ENCODE peak calls at places on chromosomes 12 and 14, in eight cellular contexts. Z is fibroblast of lung, B is cardiac muscle cell, F is heart left ventricle, A is HCT116, Q is adrenal gland, E is lower lobe of right lung, G is upper lobe of left lung. D is an unnamed sample.

GRCh38 chr12:46933947-46934346 is 108.2 kb upstream of the SLC38A4 start:
- DNase-seq in Z (peak; percentile 83), Q (no peak), G (no peak), A (no peak), F (no peak), B (peak; percentile 77), E (no peak), D (peak; percentile 40)

GRCh38 chr12:101557092-101557491 is 37.7 kb upstream of the MYBPC1 start:
- DNase-seq in E (no peak), F (no peak), G (no peak), Z (peak; percentile 14), Q (no peak), A (no peak), B (no peak), D (no peak)

GRCh38 chr12:56261503-56262230 is 3.5 kb upstream of the ANKRD52 start:
- DNase-seq in B (peak; percentile 27), Z (peak; percentile 53), F (no peak), E (no peak), G (no peak), A (peak; percentile 48), Q (no peak), D (no peak)

GRCh38 chr14:73743431-73743931 is 29.3 kb upstream of the PNMA1 start:
- DNase-seq in Q (no peak), G (no peak), A (no peak), B (peak; percentile 38), E (peak; percentile 77), F (peak; percentile 73), Z (no peak), D (peak; percentile 18)

GRCh38 chr12:100529951-100530350 is 43.5 kb upstream of the GAS2L3 start:
- DNase-seq in Q (no peak), F (no peak), B (no peak), E (no peak), A (no peak), Z (no peak), G (no peak), D (no peak)

GRCh38 chr12:10661338-10661737 is 12.5 kb downstream of the STYK1 start:
- DNase-seq in G (no peak), E (no peak), F (no peak), Z (peak; percentile 19), A (no peak), B (peak; percentile 13), Q (no peak), D (no peak)

GRCh38 chr14:63759454-63759853 is 31.6 kb upstream of the SGPP1 start:
- DNase-seq in Z (no peak), F (no peak), A (no peak), B (peak; percentile 39), Q (no peak), G (no peak), E (no peak), D (peak; percentile 48)

GRCh38 chr12:991350-992278 is 591 bp downstream of the ERC1 start:
- DNase-seq in E (no peak), B (no peak), F (no peak), A (no peak), Q (no peak), G (no peak), Z (no peak), D (no peak)

GRCh38 chr12:81078469-81079196 is 754 bp downstream of the ACSS3 start:
- DNase-seq in Q (peak; percentile 64), F (peak; percentile 34), G (no peak), E (no peak), B (peak; percentile 79), A (no peak), Z (peak; percentile 67), D (no peak)

GRCh38 chr12:55499810-55500252 is 7.7 kb downstream of the OR6C68 start:
- DNase-seq in E (no peak), F (no peak), A (no peak), Q (no peak), B (no peak), G (no peak), Z (no peak), D (no peak)

GRCh38 chr14:60488175-60488574 is 2.3 kb upstream of the C14orf39 start:
- DNase-seq in G (no peak), E (no peak), A (no peak), Q (no peak), B (no peak), F (no peak), Z (no peak), D (no peak)

GRCh38 chr14:26403760-26404159 is 194.1 kb downstream of the NOVA1 start:
- DNase-seq in F (no peak), Q (no peak), G (no peak), E (no peak), A (no peak), B (no peak), Z (no peak), D (no peak)

GRCh38 chr12:125794401-125794800 is 729.2 kb downstream of the AACS start:
- DNase-seq in F (no peak), E (no peak), G (no peak), Q (no peak), B (no peak), A (no peak), Z (no peak), D (no peak)

DNA sequence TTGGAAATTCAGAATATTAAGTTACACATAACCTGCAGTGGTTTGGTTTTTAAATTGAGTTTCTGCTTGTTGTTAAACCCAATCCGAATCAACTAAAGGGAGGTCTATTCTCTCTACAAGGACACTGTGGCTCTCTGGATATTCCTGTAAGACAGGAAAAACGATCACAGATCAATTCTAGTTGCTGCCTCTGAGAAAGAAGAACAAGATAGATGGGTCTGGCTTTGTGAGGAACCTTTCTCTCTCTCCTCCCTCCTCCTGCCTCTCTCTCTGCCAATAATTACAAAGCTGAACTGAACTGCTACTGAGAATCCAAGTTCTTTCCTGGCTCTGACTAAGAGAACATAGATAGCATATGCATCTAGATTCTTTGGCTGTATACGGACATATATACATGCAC is 27.6 kb downstream of the ETV6 start:
- DNase-seq in Z (no peak), A (no peak), E (no peak), F (no peak), Q (no peak), G (no peak), B (no peak), D (no peak)
- H3K27ac ChIP-seq in Z (no peak overlapping the region), A (no peak overlapping the region), E (no peak overlapping the region), F (no peak overlapping the region), Q (no peak overlapping the region), G (no peak overlapping the region), B (no peak overlapping the region), D (no peak overlapping the region)

GRCh38 chr14:104749958-104750529 is 2.9 kb upstream of the SIVA1 start:
- DNase-seq in G (no peak), B (no peak), E (no peak), F (peak; percentile 19), Z (no peak), Q (no peak), A (no peak), D (no peak)

GRCh38 chr14:104751539-104752337 is 1.2 kb upstream of the SIVA1 start:
- DNase-seq in Z (no peak), A (no peak), F (peak; percentile 42), Q (no peak), E (no peak), G (peak; percentile 91), B (no peak), D (peak; percentile 8)

GRCh38 chr14:104752338-104752734 is 611 bp upstream of the SIVA1 start:
- DNase-seq in E (no peak), A (no peak), B (no peak), Z (no peak), Q (no peak), G (no peak), F (no peak), D (no peak)

GRCh38 chr14:104749111-104749649 is 3.8 kb upstream of the SIVA1 start:
- DNase-seq in Z (peak; percentile 36), G (no peak), E (no peak), Q (no peak), F (peak; percentile 58), B (no peak), A (no peak), D (no peak)

DNA sequence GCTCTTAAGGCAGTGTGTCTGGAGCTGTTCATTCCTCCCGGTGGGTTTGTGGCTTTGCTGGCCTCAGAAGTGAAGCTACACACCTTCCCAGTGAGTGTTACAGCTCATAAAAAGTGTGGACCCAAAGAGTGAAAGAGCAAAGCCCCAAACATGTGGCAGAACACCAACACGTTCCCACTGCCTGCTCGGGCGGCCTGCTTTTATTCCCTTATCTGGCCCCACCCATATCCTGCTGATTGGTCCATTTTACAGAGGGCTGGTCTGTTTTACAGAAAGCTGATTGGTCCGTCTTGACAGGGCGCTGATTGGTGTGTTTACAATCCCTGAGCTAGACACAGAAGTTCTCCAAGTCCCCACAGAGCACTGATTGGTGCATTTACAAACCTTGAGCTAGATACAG is 2.3 kb upstream of the SIVA1 start:
- DNase-seq in G (no peak), Q (no peak), B (no peak), A (no peak), E (no peak), F (peak; percentile 17), Z (no peak), D (no peak)
- H3K4me1 ChIP-seq in G (peaks cover 20% of the 10 kb centered on the region), Q (peaks cover 10% of the 10 kb centered on the region), B (peaks cover 8% of the 10 kb centered on the region), A (peaks cover 35% of the 10 kb centered on the region), E (peaks cover 22% of the 10 kb centered on the region), F (peaks cover 10% of the 10 kb centered on the region), Z (peaks cover 31% of the 10 kb centered on the region), D (no peaks in the 10 kb centered on the region)

GRCh38 chr14:93708311-93708734 is 80.0 kb downstream of the PRIMA1 start:
- DNase-seq in E (no peak), Z (no peak), F (no peak), B (no peak), A (no peak), G (no peak), Q (no peak), D (no peak)

GRCh38 chr14:93707475-93707874 is 80.8 kb downstream of the PRIMA1 start:
- DNase-seq in A (no peak), E (no peak), F (no peak), Q (no peak), G (no peak), B (no peak), Z (no peak), D (no peak)

GRCh38 chr14:93706360-93706955 is 81.8 kb downstream of the PRIMA1 start:
- DNase-seq in G (peak; percentile 47), B (no peak), F (no peak), A (no peak), E (no peak), Q (no peak), Z (no peak), D (no peak)

GRCh38 chr14:93708800-93709199 is 79.5 kb downstream of the PRIMA1 start:
- DNase-seq in G (no peak), Q (no peak), Z (no peak), F (no peak), E (no peak), B (no peak), A (no peak), D (no peak)

DNA sequence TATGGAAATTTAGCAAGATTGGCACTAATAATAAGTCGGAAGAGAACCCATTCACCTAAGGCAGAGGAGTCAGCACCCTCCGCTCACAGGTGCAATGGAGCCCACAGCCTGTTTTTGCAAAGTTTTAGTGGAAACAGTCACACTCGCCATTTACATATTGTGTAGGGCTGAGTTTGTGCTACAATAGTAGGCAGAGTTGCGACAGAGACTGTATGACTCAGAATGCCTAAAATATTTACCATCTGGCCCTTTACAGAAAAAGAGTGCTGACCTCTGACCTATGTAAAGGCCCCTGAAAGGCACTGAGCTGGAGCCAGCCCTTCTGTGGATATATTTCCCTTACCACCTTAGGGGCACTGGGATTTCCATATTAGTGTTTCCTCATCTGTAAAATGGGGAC is 79.0 kb downstream of the PRIMA1 start:
- DNase-seq in Z (no peak), B (no peak), E (no peak), G (no peak), F (no peak), Q (no peak), A (no peak), D (no peak)
- H3K27ac ChIP-seq in Z (no peak overlapping the region), B (no peak overlapping the region), E (no peak overlapping the region), G (no peak overlapping the region), F (no peak overlapping the region), Q (no peak overlapping the region), A (no peak overlapping the region), D (no peak overlapping the region)

GRCh38 chr12:106309671-106310313 is 7.3 kb downstream of the TCP11L2 start:
- DNase-seq in F (peak; percentile 35), Z (peak; percentile 62), B (peak; percentile 78), A (no peak), Q (peak; percentile 66), E (no peak), G (no peak), D (peak; percentile 24)
- H3K4me1 ChIP-seq in F (peaks cover 28% of the 10 kb centered on the region), Z (peaks cover 8% of the 10 kb centered on the region), B (peaks cover 20% of the 10 kb centered on the region), A (no peaks in the 10 kb centered on the region), Q (peaks cover 8% of the 10 kb centered on the region), E (peaks cover 68% of the 10 kb centered on the region), G (peaks cover 38% of the 10 kb centered on the region), D (peaks cover 31% of the 10 kb centered on the region)

D was measured in MM.1S.